ENCODE peak calls at places on chromosomes 1 and 21, in eight cellular contexts. One of them, this sample, is unnamed.

GRCh38 chr1:31154632-31155215 is 85.0 kb downstream of the NKAIN1 start:
- DNase-seq in mucosa of descending colon: peak
- DNase-seq in dorsolateral prefrontal cortex: peak
- DNase-seq in fibroblast of pulmonary artery: peak
- DNase-seq in cardiac fibroblast: peak
- DNase-seq in prostate gland: peak
- DNase-seq in brain microvascular endothelial cell: peak
- DNase-seq in HCT116: no peak
- DNase-seq in this sample: no peak

GRCh38 chr1:175572932-175573871 is 170.2 kb downstream of the TNR start:
- DNase-seq in mucosa of descending colon: no peak
- DNase-seq in dorsolateral prefrontal cortex: no peak
- DNase-seq in fibroblast of pulmonary artery: no peak
- DNase-seq in cardiac fibroblast: no peak
- DNase-seq in prostate gland: no peak
- DNase-seq in brain microvascular endothelial cell: no peak
- DNase-seq in HCT116: no peak
- DNase-seq in this sample: no peak

GRCh38 chr1:246149543-246149942 is 357.5 kb downstream of the SMYD3 start:
- DNase-seq in mucosa of descending colon: no peak
- DNase-seq in dorsolateral prefrontal cortex: no peak
- DNase-seq in fibroblast of pulmonary artery: no peak
- DNase-seq in cardiac fibroblast: no peak
- DNase-seq in prostate gland: no peak
- DNase-seq in brain microvascular endothelial cell: no peak
- DNase-seq in HCT116: no peak
- DNase-seq in this sample: no peak

GRCh38 chr1:177211231-177211630 is 40.5 kb downstream of the BRINP2 start:
- DNase-seq in mucosa of descending colon: no peak
- DNase-seq in dorsolateral prefrontal cortex: no peak
- DNase-seq in fibroblast of pulmonary artery: no peak
- DNase-seq in cardiac fibroblast: peak
- DNase-seq in prostate gland: no peak
- DNase-seq in brain microvascular endothelial cell: no peak
- DNase-seq in HCT116: no peak
- DNase-seq in this sample: no peak

GRCh38 chr1:73800376-73800775 is 397.6 kb downstream of the LRRIQ3 start:
- DNase-seq in mucosa of descending colon: no peak
- DNase-seq in dorsolateral prefrontal cortex: no peak
- DNase-seq in fibroblast of pulmonary artery: peak
- DNase-seq in cardiac fibroblast: peak
- DNase-seq in prostate gland: no peak
- DNase-seq in brain microvascular endothelial cell: no peak
- DNase-seq in HCT116: no peak
- DNase-seq in this sample: peak

GRCh38 chr1:62725255-62725654 is 37.1 kb upstream of the DOCK7 start:
- DNase-seq in mucosa of descending colon: no peak
- DNase-seq in dorsolateral prefrontal cortex: no peak
- DNase-seq in fibroblast of pulmonary artery: peak
- DNase-seq in cardiac fibroblast: peak
- DNase-seq in prostate gland: no peak
- DNase-seq in brain microvascular endothelial cell: peak
- DNase-seq in HCT116: no peak
- DNase-seq in this sample: peak

GRCh38 chr1:186418503-186418902 is 42.4 kb downstream of the PDC start:
- DNase-seq in mucosa of descending colon: no peak
- DNase-seq in dorsolateral prefrontal cortex: no peak
- DNase-seq in fibroblast of pulmonary artery: no peak
- DNase-seq in cardiac fibroblast: no peak
- DNase-seq in prostate gland: no peak
- DNase-seq in brain microvascular endothelial cell: no peak
- DNase-seq in HCT116: no peak
- DNase-seq in this sample: no peak

GRCh38 chr1:155005076-155005971 is 2.7 kb downstream of the ZBTB7B start:
- DNase-seq in mucosa of descending colon: peak
- DNase-seq in dorsolateral prefrontal cortex: peak
- DNase-seq in fibroblast of pulmonary artery: no peak
- DNase-seq in cardiac fibroblast: no peak
- DNase-seq in prostate gland: peak
- DNase-seq in brain microvascular endothelial cell: no peak
- DNase-seq in HCT116: no peak
- DNase-seq in this sample: no peak

GRCh38 chr21:38984982-38985422 is 179.3 kb downstream of the ETS2 start:
- DNase-seq in mucosa of descending colon: no peak
- DNase-seq in dorsolateral prefrontal cortex: no peak
- DNase-seq in fibroblast of pulmonary artery: peak
- DNase-seq in cardiac fibroblast: peak
- DNase-seq in prostate gland: no peak
- DNase-seq in brain microvascular endothelial cell: no peak
- DNase-seq in HCT116: no peak
- DNase-seq in this sample: peak

GRCh38 chr1:56654126-56654923 is 9.2 kb downstream of the PRKAA2 start:
- DNase-seq in mucosa of descending colon: no peak
- DNase-seq in dorsolateral prefrontal cortex: no peak
- DNase-seq in fibroblast of pulmonary artery: no peak
- DNase-seq in cardiac fibroblast: no peak
- DNase-seq in prostate gland: no peak
- DNase-seq in brain microvascular endothelial cell: no peak
- DNase-seq in HCT116: no peak
- DNase-seq in this sample: no peak

GRCh38 chr1:99808391-99809115 is 41.6 kb upstream of the AGL start:
- DNase-seq in mucosa of descending colon: no peak
- DNase-seq in dorsolateral prefrontal cortex: no peak
- DNase-seq in fibroblast of pulmonary artery: peak
- DNase-seq in cardiac fibroblast: peak
- DNase-seq in prostate gland: peak
- DNase-seq in brain microvascular endothelial cell: peak
- DNase-seq in HCT116: peak
- DNase-seq in this sample: peak
- TF ChIP-seq CTCF in mucosa of descending colon: peak
- TF ChIP-seq CTCF in dorsolateral prefrontal cortex: peak
- TF ChIP-seq CTCF in fibroblast of pulmonary artery: peak
- TF ChIP-seq CTCF in cardiac fibroblast: peak
- TF ChIP-seq CTCF in prostate gland: peak
- TF ChIP-seq CTCF in brain microvascular endothelial cell: peak
- TF ChIP-seq CTCF in HCT116: peak
- TF ChIP-seq CTCF in this sample: peak

DNA sequence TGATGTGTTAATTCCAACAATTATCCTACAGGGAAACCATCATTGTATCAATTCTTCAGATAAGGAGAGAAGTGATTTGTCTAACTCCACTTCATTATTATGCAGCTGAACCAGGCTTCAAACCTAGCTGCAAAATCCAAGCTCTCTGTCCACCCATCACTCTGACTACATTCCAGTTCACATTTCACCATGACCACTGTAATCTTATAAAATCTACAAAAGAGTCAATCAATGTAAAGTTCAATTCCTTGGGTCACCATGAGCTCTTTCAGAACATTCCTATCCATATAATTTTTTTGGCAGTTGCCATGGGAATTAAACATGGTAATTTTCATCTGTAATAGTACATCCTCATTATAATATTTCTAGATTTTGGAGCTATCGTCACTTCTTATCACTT is 100.9 kb downstream of the PLPPR5 start:
- DNase-seq in mucosa of descending colon: no peak
- DNase-seq in dorsolateral prefrontal cortex: no peak
- DNase-seq in fibroblast of pulmonary artery: peak
- DNase-seq in cardiac fibroblast: no peak
- DNase-seq in prostate gland: no peak
- DNase-seq in brain microvascular endothelial cell: peak
- DNase-seq in HCT116: no peak
- DNase-seq in this sample: no peak
- H3K4me3 ChIP-seq in mucosa of descending colon: no peak
- H3K4me3 ChIP-seq in dorsolateral prefrontal cortex: no peak
- H3K4me3 ChIP-seq in fibroblast of pulmonary artery: no peak
- H3K4me3 ChIP-seq in cardiac fibroblast: no peak
- H3K4me3 ChIP-seq in prostate gland: no peak
- H3K4me3 ChIP-seq in brain microvascular endothelial cell: no peak
- H3K4me3 ChIP-seq in HCT116: no peak
- H3K4me3 ChIP-seq in this sample: no peak

GRCh38 chr21:26127918-26128317 is 42.7 kb downstream of the APP start:
- DNase-seq in mucosa of descending colon: no peak
- DNase-seq in dorsolateral prefrontal cortex: no peak
- DNase-seq in fibroblast of pulmonary artery: peak
- DNase-seq in cardiac fibroblast: peak
- DNase-seq in prostate gland: peak
- DNase-seq in brain microvascular endothelial cell: peak
- DNase-seq in HCT116: no peak
- DNase-seq in this sample: no peak

GRCh38 chr21:26127073-26127814 is 43.3 kb downstream of the APP start:
- DNase-seq in mucosa of descending colon: no peak
- DNase-seq in dorsolateral prefrontal cortex: no peak
- DNase-seq in fibroblast of pulmonary artery: no peak
- DNase-seq in cardiac fibroblast: no peak
- DNase-seq in prostate gland: no peak
- DNase-seq in brain microvascular endothelial cell: no peak
- DNase-seq in HCT116: no peak
- DNase-seq in this sample: no peak

GRCh38 chr21:26135520-26135919 is 35.0 kb downstream of the APP start:
- DNase-seq in mucosa of descending colon: no peak
- DNase-seq in dorsolateral prefrontal cortex: no peak
- DNase-seq in fibroblast of pulmonary artery: no peak
- DNase-seq in cardiac fibroblast: no peak
- DNase-seq in prostate gland: no peak
- DNase-seq in brain microvascular endothelial cell: no peak
- DNase-seq in HCT116: no peak
- DNase-seq in this sample: no peak

GRCh38 chr21:26130249-26130896 is 40.2 kb downstream of the APP start:
- DNase-seq in mucosa of descending colon: no peak
- DNase-seq in dorsolateral prefrontal cortex: no peak
- DNase-seq in fibroblast of pulmonary artery: peak
- DNase-seq in cardiac fibroblast: peak
- DNase-seq in prostate gland: no peak
- DNase-seq in brain microvascular endothelial cell: peak
- DNase-seq in HCT116: no peak
- DNase-seq in this sample: no peak

GRCh38 chr21:26131554-26131953 is 39.0 kb downstream of the APP start:
- DNase-seq in mucosa of descending colon: no peak
- DNase-seq in dorsolateral prefrontal cortex: no peak
- DNase-seq in fibroblast of pulmonary artery: no peak
- DNase-seq in cardiac fibroblast: no peak
- DNase-seq in prostate gland: no peak
- DNase-seq in brain microvascular endothelial cell: no peak
- DNase-seq in HCT116: no peak
- DNase-seq in this sample: no peak
- TF ChIP-seq CTCF in mucosa of descending colon: no peak
- TF ChIP-seq CTCF in dorsolateral prefrontal cortex: no peak
- TF ChIP-seq CTCF in fibroblast of pulmonary artery: no peak
- TF ChIP-seq CTCF in cardiac fibroblast: no peak
- TF ChIP-seq CTCF in prostate gland: no peak
- TF ChIP-seq CTCF in brain microvascular endothelial cell: no peak
- TF ChIP-seq CTCF in HCT116: no peak
- TF ChIP-seq CTCF in this sample: no peak

GRCh38 chr1:41362749-41363631 is 1.8 kb downstream of the FOXO6 start:
- DNase-seq in mucosa of descending colon: no peak
- DNase-seq in dorsolateral prefrontal cortex: no peak
- DNase-seq in fibroblast of pulmonary artery: no peak
- DNase-seq in cardiac fibroblast: no peak
- DNase-seq in prostate gland: no peak
- DNase-seq in brain microvascular endothelial cell: no peak
- DNase-seq in HCT116: no peak
- DNase-seq in this sample: no peak
- H3K4me3 ChIP-seq in mucosa of descending colon: no peak
- H3K4me3 ChIP-seq in dorsolateral prefrontal cortex: peak
- H3K4me3 ChIP-seq in fibroblast of pulmonary artery: no peak
- H3K4me3 ChIP-seq in cardiac fibroblast: peak
- H3K4me3 ChIP-seq in prostate gland: no peak
- H3K4me3 ChIP-seq in brain microvascular endothelial cell: no peak
- H3K4me3 ChIP-seq in HCT116: no peak
- H3K4me3 ChIP-seq in this sample: no peak

This sample was measured in AG04449.